ENCODE peak calls at places on chromosome 1, in four cellular contexts. One of them, this sample, is unnamed.

GRCh38 chr1:156154317-156154749 is 948 bp downstream of the SEMA4A start:
- DNase-seq in nephron progenitor cell: no peak
- DNase-seq in NCI-H187 treated with DMSO at 0.1 percent for 48 hours: no peak
- DNase-seq in activated T-cell treated with anti-CD3 and anti-CD28 coated beads, Interleukin-2, amount 50 U/mL, for 72 hours: peak
- DNase-seq in this sample: no peak

GRCh38 chr1:218739426-218739825 is 394.3 kb downstream of the TGFB2 start:
- DNase-seq in nephron progenitor cell: no peak
- DNase-seq in NCI-H187 treated with DMSO at 0.1 percent for 48 hours: no peak
- DNase-seq in activated T-cell treated with anti-CD3 and anti-CD28 coated beads, Interleukin-2, amount 50 U/mL, for 72 hours: no peak
- DNase-seq in this sample: no peak

GRCh38 chr1:247385283-247385682 is 30.7 kb upstream of the NLRP3 start:
- DNase-seq in nephron progenitor cell: no peak
- DNase-seq in NCI-H187 treated with DMSO at 0.1 percent for 48 hours: no peak
- DNase-seq in activated T-cell treated with anti-CD3 and anti-CD28 coated beads, Interleukin-2, amount 50 U/mL, for 72 hours: no peak
- DNase-seq in this sample: no peak

GRCh38 chr1:165073402-165074007 is 283.0 kb downstream of the LMX1A start:
- DNase-seq in nephron progenitor cell: peak
- DNase-seq in NCI-H187 treated with DMSO at 0.1 percent for 48 hours: peak
- DNase-seq in activated T-cell treated with anti-CD3 and anti-CD28 coated beads, Interleukin-2, amount 50 U/mL, for 72 hours: peak
- DNase-seq in this sample: no peak

GRCh38 chr1:156495401-156496140 is 5.0 kb downstream of the MEF2D start:
- DNase-seq in nephron progenitor cell: no peak
- DNase-seq in NCI-H187 treated with DMSO at 0.1 percent for 48 hours: no peak
- DNase-seq in activated T-cell treated with anti-CD3 and anti-CD28 coated beads, Interleukin-2, amount 50 U/mL, for 72 hours: no peak
- DNase-seq in this sample: no peak

GRCh38 chr1:165383067-165383466 is 26.6 kb upstream of the LMX1A start:
- DNase-seq in nephron progenitor cell: no peak
- DNase-seq in NCI-H187 treated with DMSO at 0.1 percent for 48 hours: no peak
- DNase-seq in activated T-cell treated with anti-CD3 and anti-CD28 coated beads, Interleukin-2, amount 50 U/mL, for 72 hours: no peak
- DNase-seq in this sample: no peak

GRCh38 chr1:167927075-167927754 is 9.3 kb upstream of the DCAF6 start:
- DNase-seq in nephron progenitor cell: no peak
- DNase-seq in NCI-H187 treated with DMSO at 0.1 percent for 48 hours: no peak
- DNase-seq in activated T-cell treated with anti-CD3 and anti-CD28 coated beads, Interleukin-2, amount 50 U/mL, for 72 hours: no peak
- DNase-seq in this sample: no peak

GRCh38 chr1:19310061-19310460 is 1.9 kb downstream of the AKR7A2 start:
- DNase-seq in nephron progenitor cell: no peak
- DNase-seq in NCI-H187 treated with DMSO at 0.1 percent for 48 hours: no peak
- DNase-seq in activated T-cell treated with anti-CD3 and anti-CD28 coated beads, Interleukin-2, amount 50 U/mL, for 72 hours: no peak
- DNase-seq in this sample: no peak

GRCh38 chr1:51341876-51342496 is 11.6 kb upstream of the TTC39A start:
- DNase-seq in nephron progenitor cell: no peak
- DNase-seq in NCI-H187 treated with DMSO at 0.1 percent for 48 hours: no peak
- DNase-seq in activated T-cell treated with anti-CD3 and anti-CD28 coated beads, Interleukin-2, amount 50 U/mL, for 72 hours: no peak
- DNase-seq in this sample: no peak

GRCh38 chr1:3827813-3828307 is 29.2 kb downstream of the CEP104 start:
- DNase-seq in nephron progenitor cell: no peak
- DNase-seq in NCI-H187 treated with DMSO at 0.1 percent for 48 hours: no peak
- DNase-seq in activated T-cell treated with anti-CD3 and anti-CD28 coated beads, Interleukin-2, amount 50 U/mL, for 72 hours: no peak
- DNase-seq in this sample: no peak

GRCh38 chr1:111422546-111423391 is 4.8 kb downstream of the OVGP1 start:
- DNase-seq in nephron progenitor cell: no peak
- DNase-seq in NCI-H187 treated with DMSO at 0.1 percent for 48 hours: no peak
- DNase-seq in activated T-cell treated with anti-CD3 and anti-CD28 coated beads, Interleukin-2, amount 50 U/mL, for 72 hours: no peak
- DNase-seq in this sample: no peak

GRCh38 chr1:116131866-116132605 is 20.8 kb downstream of the MAB21L3 start:
- DNase-seq in nephron progenitor cell: no peak
- DNase-seq in NCI-H187 treated with DMSO at 0.1 percent for 48 hours: no peak
- DNase-seq in activated T-cell treated with anti-CD3 and anti-CD28 coated beads, Interleukin-2, amount 50 U/mL, for 72 hours: no peak
- DNase-seq in this sample: no peak

GRCh38 chr1:186983327-186983726 is 154.6 kb downstream of the PLA2G4A start:
- DNase-seq in nephron progenitor cell: no peak
- DNase-seq in NCI-H187 treated with DMSO at 0.1 percent for 48 hours: no peak
- DNase-seq in activated T-cell treated with anti-CD3 and anti-CD28 coated beads, Interleukin-2, amount 50 U/mL, for 72 hours: no peak
- DNase-seq in this sample: no peak

This sample was measured in activated CD4-positive, alpha-beta T cell treated with anti-CD3 and anti-CD28 coated beads, Interleukin-2, amount 50 U/mL, for 1 hour.